ENCODE peak calls at places on chromosomes 12 and 14, in four cellular contexts. U is GM12878, K is HCT116, Y is H1. V is an unnamed sample.

GRCh38 chr14:77299776-77300175 is 20.9 kb downstream of the POMT2 start:
- DNase-seq in K (no peak), U (no peak), Y (no peak), V (no peak)

GRCh38 chr12:60174476-60174875 is 578.6 kb downstream of the SLC16A7 start:
- DNase-seq in U (no peak), Y (no peak), K (no peak), V (no peak)

GRCh38 chr12:48009471-48009870 is 5.2 kb upstream of the COL2A1 start:
- DNase-seq in Y (no peak), U (no peak), K (no peak), V (no peak)

GRCh38 chr12:28578833-28579252 is 388.6 kb downstream of the CCDC91 start:
- DNase-seq in Y (no peak), K (no peak), U (no peak), V (no peak)

GRCh38 chr12:114938487-114939210 is 254.7 kb upstream of the TBX3 start:
- DNase-seq in U (no peak), Y (no peak), K (no peak), V (no peak)

GRCh38 chr12:106918746-106919145 is 37.0 kb upstream of the TMEM263 start:
- DNase-seq in U (no peak), Y (peak), K (peak), V (no peak)

GRCh38 chr14:46747253-46747652 is 95.7 kb upstream of the RPL10L start:
- DNase-seq in K (no peak), U (no peak), Y (no peak), V (no peak)

GRCh38 chr14:90045608-90046007 is 16.2 kb upstream of the KCNK13 start:
- DNase-seq in K (no peak), Y (no peak), U (no peak), V (no peak)

GRCh38 chr12:125183187-125184067 is 118.2 kb downstream of the AACS start:
- DNase-seq in K (peak), Y (no peak), U (peak), V (peak)

GRCh38 chr14:51479584-51480305 is 172.0 kb upstream of the FRMD6 start:
- DNase-seq in U (peak), Y (no peak), K (no peak), V (no peak)

GRCh38 chr14:67636361-67636919 is 16.7 kb downstream of the ARG2 start:
- DNase-seq in U (peak), K (no peak), Y (no peak), V (peak)

GRCh38 chr14:69637503-69638030 is 26.2 kb downstream of the SUSD6 start:
- DNase-seq in U (no peak), K (no peak), Y (no peak), V (peak)

GRCh38 chr14:79161576-79161975 is 991.4 kb downstream of the NRXN3 start:
- DNase-seq in U (no peak), Y (peak), K (no peak), V (no peak)

GRCh38 chr14:92922883-92923743 is at the start of gene CHGA:
- DNase-seq in Y (peak), U (no peak), K (no peak), V (peak)

GRCh38 chr12:52434096-52434733 is at the start of gene KRT75:
- DNase-seq in U (no peak), Y (no peak), K (no peak), V (no peak)

GRCh38 chr14:92258934-92259333 is 64.0 kb upstream of the SLC24A4 start:
- DNase-seq in K (no peak), U (peak), Y (no peak), V (peak)

GRCh38 chr14:99441918-99442317 is 38.7 kb downstream of the SETD3 start:
- DNase-seq in Y (no peak), U (no peak), K (no peak), V (no peak)

GRCh38 chr14:100915582-100915981 is 12.1 kb upstream of the RTL1 start:
- DNase-seq in K (no peak), Y (no peak), U (no peak), V (no peak)

GRCh38 chr12:131850856-131851559 is 22.8 kb downstream of the MMP17 start:
- DNase-seq in U (no peak), Y (no peak), K (no peak), V (no peak)

GRCh38 chr14:100822921-100823320 is 3.0 kb upstream of the MEG3 start:
- DNase-seq in Y (no peak), K (no peak), U (no peak), V (no peak)

GRCh38 chr12:25321772-25322171 is 71.0 kb upstream of the KRAS start:
- DNase-seq in U (no peak), Y (no peak), K (no peak), V (no peak)

GRCh38 chr12:95218164-95218851 is 701 bp downstream of the VEZT start:
- DNase-seq in K (no peak), U (peak), Y (no peak), V (no peak)

GRCh38 chr14:67934087-67934486 is 114.5 kb downstream of the RAD51B start:
- DNase-seq in K (peak), Y (peak), U (peak), V (peak)

GRCh38 chr12:68786929-68787328 is 21.0 kb upstream of the MDM2 start:
- DNase-seq in Y (no peak), K (no peak), U (no peak), V (no peak)

GRCh38 chr12:129075451-129076208 is 222.4 kb downstream of the GLT1D1 start:
- DNase-seq in Y (no peak), K (no peak), U (no peak), V (no peak)

GRCh38 chr12:117105902-117106301 is 6.7 kb upstream of the TESC start:
- DNase-seq in K (peak), Y (no peak), U (peak), V (no peak)

GRCh38 chr12:53063708-53064612 is 14.1 kb downstream of the TNS2 start:
- DNase-seq in K (no peak), Y (no peak), U (no peak), V (no peak)

GRCh38 chr12:52873513-52873831 is 24.7 kb upstream of the KRT78 start:
- DNase-seq in Y (no peak), U (no peak), K (no peak), V (no peak)

GRCh38 chr14:96575233-96575632 is 73.1 kb downstream of the PAPOLA start:
- DNase-seq in K (no peak), U (no peak), Y (no peak), V (no peak)

GRCh38 chr12:65960820-65961691 is 136.8 kb downstream of the HMGA2 start:
- DNase-seq in U (no peak), Y (no peak), K (no peak), V (no peak)

GRCh38 chr12:26787125-26787495 is 45.9 kb downstream of the ITPR2 start:
- DNase-seq in Y (no peak), U (no peak), K (no peak), V (peak)
- TF ChIP-seq EGR1 in Y (no peak), U (no peak), K (no peak), V (no peak)

GRCh38 chr12:43882578-43883178 is 46.8 kb downstream of the TMEM117 start:
- DNase-seq in Y (no peak), K (peak), U (peak), V (peak)
- TF ChIP-seq EGR1 in Y (no peak), K (no peak), U (no peak), V (no peak)

DNA sequence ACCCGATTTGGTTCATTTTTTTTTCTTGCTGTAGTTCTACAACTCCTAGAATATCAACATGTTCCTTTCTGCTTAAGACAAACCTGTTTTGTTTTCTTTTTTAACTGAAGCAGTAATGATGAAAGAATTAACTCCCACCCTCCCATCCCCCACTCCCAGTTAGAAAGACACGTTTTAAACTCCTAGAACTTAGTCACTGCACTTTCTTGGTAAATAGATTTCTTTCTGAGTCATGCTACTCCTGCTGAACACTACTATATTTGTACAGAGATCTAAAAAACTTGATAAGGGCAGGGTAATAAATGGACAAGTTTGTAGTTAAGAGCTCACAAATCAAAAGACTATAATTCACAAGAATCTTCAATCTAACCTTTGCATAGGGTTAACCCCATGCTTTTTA is 118.9 kb upstream of the PTPRB start:
- DNase-seq in K (no peak), Y (no peak), U (no peak), V (peak)
- TF ChIP-seq EGR1 in K (no peak), Y (no peak), U (no peak), V (no peak)

GRCh38 chr12:1591029-1591428 is 3.4 kb downstream of the FBXL14 start:
- DNase-seq in U (no peak), Y (no peak), K (no peak), V (peak)

GRCh38 chr12:1593232-1594044 is 943 bp downstream of the FBXL14 start:
- DNase-seq in K (no peak), U (no peak), Y (no peak), V (peak)

GRCh38 chr12:1591543-1591942 is 2.8 kb downstream of the FBXL14 start:
- DNase-seq in U (no peak), Y (no peak), K (no peak), V (no peak)

GRCh38 chr12:1594045-1594294 is 411 bp downstream of the FBXL14 start:
- DNase-seq in Y (no peak), U (no peak), K (no peak), V (no peak)

GRCh38 chr12:1592444-1593231 is 1.7 kb downstream of the FBXL14 start:
- DNase-seq in Y (no peak), K (no peak), U (no peak), V (peak)
- TF ChIP-seq EGR1 in Y (peak), K (no peak), U (no peak), V (peak)

GRCh38 chr12:4701383-4701782 is 18.8 kb upstream of the GALNT8 start:
- DNase-seq in K (no peak), Y (no peak), U (no peak), V (no peak)

GRCh38 chr12:4701863-4702262 is 18.3 kb upstream of the GALNT8 start:
- DNase-seq in Y (no peak), U (no peak), K (no peak), V (no peak)

GRCh38 chr12:4703676-4704075 is 16.5 kb upstream of the GALNT8 start:
- DNase-seq in Y (no peak), K (no peak), U (no peak), V (no peak)

GRCh38 chr12:4705824-4706223 is 14.4 kb upstream of the GALNT8 start:
- DNase-seq in Y (no peak), K (no peak), U (no peak), V (no peak)

GRCh38 chr12:4700621-4701026 is 19.6 kb upstream of the GALNT8 start:
- DNase-seq in U (no peak), K (no peak), Y (no peak), V (no peak)
- TF ChIP-seq EGR1 in U (no peak), K (no peak), Y (no peak), V (no peak)